ENCODE peak calls at places on chromosomes 5 and 9, in eight cellular contexts. One of them, this sample, is unnamed.

GRCh38 chr9:134198771-134199170 is 34.4 kb upstream of the RNU6ATAC start:
- DNase-seq in prostate gland: no peak
- DNase-seq in suprapubic skin: no peak
- DNase-seq in GM12891: no peak
- DNase-seq in transverse colon: no peak
- DNase-seq in HepG2: no peak
- DNase-seq in HCT116: no peak
- DNase-seq in vagina: no peak
- DNase-seq in this sample: no peak

GRCh38 chr5:134873494-134873893 is 677 bp upstream of the TXNDC15 start:
- DNase-seq in prostate gland: no peak
- DNase-seq in suprapubic skin: no peak
- DNase-seq in GM12891: no peak
- DNase-seq in transverse colon: no peak
- DNase-seq in HepG2: no peak
- DNase-seq in HCT116: no peak
- DNase-seq in vagina: no peak
- DNase-seq in this sample: no peak

GRCh38 chr9:75239176-75239575 is 150.9 kb downstream of the OSTF1 start:
- DNase-seq in prostate gland: no peak
- DNase-seq in suprapubic skin: no peak
- DNase-seq in GM12891: no peak
- DNase-seq in transverse colon: no peak
- DNase-seq in HepG2: peak
- DNase-seq in HCT116: no peak
- DNase-seq in vagina: no peak
- DNase-seq in this sample: no peak

GRCh38 chr5:32842798-32843531 is 131.8 kb downstream of the NPR3 start:
- DNase-seq in prostate gland: peak
- DNase-seq in suprapubic skin: no peak
- DNase-seq in GM12891: no peak
- DNase-seq in transverse colon: peak
- DNase-seq in HepG2: no peak
- DNase-seq in HCT116: no peak
- DNase-seq in vagina: no peak
- DNase-seq in this sample: no peak

GRCh38 chr9:5052858-5053257 is 67.8 kb downstream of the JAK2 start:
- DNase-seq in prostate gland: no peak
- DNase-seq in suprapubic skin: no peak
- DNase-seq in GM12891: no peak
- DNase-seq in transverse colon: no peak
- DNase-seq in HepG2: no peak
- DNase-seq in HCT116: no peak
- DNase-seq in vagina: no peak
- DNase-seq in this sample: no peak

GRCh38 chr9:114287001-114287762 is 35.7 kb upstream of the ORM1 start:
- DNase-seq in prostate gland: no peak
- DNase-seq in suprapubic skin: peak
- DNase-seq in GM12891: no peak
- DNase-seq in transverse colon: no peak
- DNase-seq in HepG2: no peak
- DNase-seq in HCT116: no peak
- DNase-seq in vagina: peak
- DNase-seq in this sample: no peak

GRCh38 chr5:127652952-127653611 is 4.2 kb downstream of the CTXN3 start:
- DNase-seq in prostate gland: no peak
- DNase-seq in suprapubic skin: no peak
- DNase-seq in GM12891: no peak
- DNase-seq in transverse colon: no peak
- DNase-seq in HepG2: no peak
- DNase-seq in HCT116: no peak
- DNase-seq in vagina: no peak
- DNase-seq in this sample: no peak

GRCh38 chr9:4796988-4797956 is 4.5 kb downstream of the RCL1 start:
- DNase-seq in prostate gland: no peak
- DNase-seq in suprapubic skin: no peak
- DNase-seq in GM12891: no peak
- DNase-seq in transverse colon: no peak
- DNase-seq in HepG2: peak
- DNase-seq in HCT116: peak
- DNase-seq in vagina: no peak
- DNase-seq in this sample: no peak

GRCh38 chr9:38227061-38227540 is 158.1 kb upstream of the SHB start:
- DNase-seq in prostate gland: peak
- DNase-seq in suprapubic skin: no peak
- DNase-seq in GM12891: peak
- DNase-seq in transverse colon: peak
- DNase-seq in HepG2: peak
- DNase-seq in HCT116: no peak
- DNase-seq in vagina: peak
- DNase-seq in this sample: no peak

GRCh38 chr5:157748740-157749461 is 5.4 kb downstream of the LSM11 start:
- DNase-seq in prostate gland: no peak
- DNase-seq in suprapubic skin: no peak
- DNase-seq in GM12891: no peak
- DNase-seq in transverse colon: no peak
- DNase-seq in HepG2: no peak
- DNase-seq in HCT116: no peak
- DNase-seq in vagina: no peak
- DNase-seq in this sample: no peak

GRCh38 chr5:167934561-167934971 is 356.9 kb upstream of the WWC1 start:
- DNase-seq in prostate gland: no peak
- DNase-seq in suprapubic skin: no peak
- DNase-seq in GM12891: no peak
- DNase-seq in transverse colon: peak
- DNase-seq in HepG2: no peak
- DNase-seq in HCT116: no peak
- DNase-seq in vagina: no peak
- DNase-seq in this sample: no peak

GRCh38 chr5:158519433-158520025 is 580.2 kb downstream of the EBF1 start:
- DNase-seq in prostate gland: no peak
- DNase-seq in suprapubic skin: no peak
- DNase-seq in GM12891: no peak
- DNase-seq in transverse colon: no peak
- DNase-seq in HepG2: peak
- DNase-seq in HCT116: no peak
- DNase-seq in vagina: no peak
- DNase-seq in this sample: no peak

GRCh38 chr5:44663991-44664710 is 144.6 kb upstream of the MRPS30 start:
- DNase-seq in prostate gland: no peak
- DNase-seq in suprapubic skin: no peak
- DNase-seq in GM12891: no peak
- DNase-seq in transverse colon: no peak
- DNase-seq in HepG2: no peak
- DNase-seq in HCT116: no peak
- DNase-seq in vagina: no peak
- DNase-seq in this sample: no peak

GRCh38 chr9:128008171-128008570 is 27.4 kb upstream of the EEIG1 start:
- DNase-seq in prostate gland: no peak
- DNase-seq in suprapubic skin: no peak
- DNase-seq in GM12891: no peak
- DNase-seq in transverse colon: no peak
- DNase-seq in HepG2: no peak
- DNase-seq in HCT116: no peak
- DNase-seq in vagina: no peak
- DNase-seq in this sample: no peak

GRCh38 chr9:20125721-20126120 is 336.9 kb upstream of the SLC24A2 start:
- DNase-seq in prostate gland: no peak
- DNase-seq in suprapubic skin: no peak
- DNase-seq in GM12891: no peak
- DNase-seq in transverse colon: no peak
- DNase-seq in HepG2: no peak
- DNase-seq in HCT116: no peak
- DNase-seq in vagina: no peak
- DNase-seq in this sample: no peak

GRCh38 chr9:72384710-72385475 is 19.9 kb upstream of the ZFAND5 start:
- DNase-seq in prostate gland: no peak
- DNase-seq in suprapubic skin: no peak
- DNase-seq in GM12891: no peak
- DNase-seq in transverse colon: no peak
- DNase-seq in HepG2: no peak
- DNase-seq in HCT116: no peak
- DNase-seq in vagina: no peak
- DNase-seq in this sample: no peak

GRCh38 chr5:2754621-2755370 is 3.3 kb upstream of the IRX2 start:
- DNase-seq in prostate gland: peak
- DNase-seq in suprapubic skin: no peak
- DNase-seq in GM12891: no peak
- DNase-seq in transverse colon: no peak
- DNase-seq in HepG2: no peak
- DNase-seq in HCT116: no peak
- DNase-seq in vagina: peak
- DNase-seq in this sample: no peak

DNA sequence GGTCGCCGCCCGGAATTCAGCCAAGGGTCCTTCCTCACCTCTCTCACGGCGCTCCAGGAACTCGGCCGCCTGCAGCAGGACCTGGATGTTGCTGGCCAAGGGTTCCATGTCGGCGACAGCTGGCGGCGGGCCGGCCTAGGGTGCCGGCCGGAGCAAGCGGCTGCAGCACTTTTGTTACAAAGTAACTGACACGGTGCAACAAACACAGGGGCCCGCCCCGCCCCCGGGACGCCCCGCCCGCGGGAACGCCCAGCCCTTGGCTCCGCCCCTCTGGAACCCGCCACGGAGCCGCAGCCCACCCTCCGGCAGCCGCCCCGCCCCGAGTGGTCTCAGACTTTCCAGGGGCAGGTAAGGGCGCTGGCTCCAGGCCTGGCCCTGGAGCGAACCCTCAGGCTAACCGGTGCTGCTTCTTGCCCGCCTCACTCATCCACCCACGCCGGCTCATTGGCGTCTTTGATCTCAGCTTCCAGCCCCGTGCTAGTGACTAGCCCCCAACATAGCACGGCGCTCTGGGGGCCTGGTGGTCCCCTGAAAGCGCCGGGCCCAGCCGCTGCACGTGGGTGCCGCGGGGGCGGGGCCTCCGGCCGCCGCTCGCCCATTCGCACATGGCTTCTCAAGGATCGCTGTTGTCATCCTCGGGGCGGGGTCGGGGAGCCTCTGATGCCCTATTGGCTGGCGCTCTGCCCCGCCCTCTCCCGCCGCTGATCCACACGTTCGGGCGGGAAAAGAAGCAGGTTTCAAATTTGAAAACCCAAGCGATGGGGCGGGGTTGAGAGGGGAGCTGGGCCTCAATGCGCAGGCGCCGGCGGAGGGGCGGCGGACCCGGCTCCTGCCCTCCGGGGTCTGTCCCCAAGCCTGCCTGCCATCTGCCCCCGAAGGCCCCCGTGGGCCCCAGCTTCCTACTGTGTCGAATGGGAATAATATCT is at the start of gene MXD3:
- DNase-seq in prostate gland: peak
- DNase-seq in suprapubic skin: peak
- DNase-seq in GM12891: peak
- DNase-seq in transverse colon: peak
- DNase-seq in HepG2: peak
- DNase-seq in HCT116: peak
- DNase-seq in vagina: no peak
- DNase-seq in this sample: peak
- TF ChIP-seq POLR2A in prostate gland: no peak
- TF ChIP-seq POLR2A in suprapubic skin: no peak
- TF ChIP-seq POLR2A in GM12891: peak
- TF ChIP-seq POLR2A in transverse colon: no peak
- TF ChIP-seq POLR2A in HepG2: peak
- TF ChIP-seq POLR2A in HCT116: no peak
- TF ChIP-seq POLR2A in vagina: no peak
- TF ChIP-seq POLR2A in this sample: peak

DNA sequence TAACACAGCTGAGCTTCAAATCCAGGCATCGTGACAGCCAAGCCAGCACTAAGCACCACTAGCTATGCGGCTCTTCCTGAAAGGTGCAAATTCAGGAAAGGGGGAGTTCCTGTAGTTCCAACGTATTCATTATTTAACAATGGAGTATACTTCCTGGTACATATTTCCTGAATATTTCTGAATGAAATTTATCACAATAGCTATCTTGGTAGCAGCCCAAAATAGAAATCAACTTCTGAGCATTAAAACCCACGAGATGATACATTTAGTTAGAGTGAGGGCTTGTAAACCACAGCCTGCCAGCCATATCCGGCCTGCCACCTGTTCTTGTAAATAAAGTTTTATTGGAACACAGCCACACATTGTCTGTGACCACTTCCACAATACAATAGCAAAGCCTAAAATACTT is 109.7 kb upstream of the RETREG1 start:
- DNase-seq in prostate gland: no peak
- DNase-seq in suprapubic skin: no peak
- DNase-seq in GM12891: no peak
- DNase-seq in transverse colon: no peak
- DNase-seq in HepG2: no peak
- DNase-seq in HCT116: no peak
- DNase-seq in vagina: no peak
- DNase-seq in this sample: no peak
- TF ChIP-seq POLR2AphosphoS5 in prostate gland: no peak
- TF ChIP-seq POLR2AphosphoS5 in suprapubic skin: no peak
- TF ChIP-seq POLR2AphosphoS5 in GM12891: no peak
- TF ChIP-seq POLR2AphosphoS5 in transverse colon: no peak
- TF ChIP-seq POLR2AphosphoS5 in HepG2: no peak
- TF ChIP-seq POLR2AphosphoS5 in HCT116: no peak
- TF ChIP-seq POLR2AphosphoS5 in vagina: no peak
- TF ChIP-seq POLR2AphosphoS5 in this sample: no peak

GRCh38 chr5:179023528-179024189 is at the start of gene ZNF879:
- DNase-seq in prostate gland: peak
- DNase-seq in suprapubic skin: peak
- DNase-seq in GM12891: peak
- DNase-seq in transverse colon: peak
- DNase-seq in HepG2: peak
- DNase-seq in HCT116: no peak
- DNase-seq in vagina: peak
- DNase-seq in this sample: no peak
- TF ChIP-seq POLR2A in prostate gland: peak
- TF ChIP-seq POLR2A in suprapubic skin: no peak
- TF ChIP-seq POLR2A in GM12891: no peak
- TF ChIP-seq POLR2A in transverse colon: no peak
- TF ChIP-seq POLR2A in HepG2: peak
- TF ChIP-seq POLR2A in HCT116: no peak
- TF ChIP-seq POLR2A in vagina: no peak
- TF ChIP-seq POLR2A in this sample: no peak

GRCh38 chr5:50967388-50968039 is 301.1 kb downstream of the PARP8 start:
- DNase-seq in prostate gland: peak
- DNase-seq in suprapubic skin: no peak
- DNase-seq in GM12891: no peak
- DNase-seq in transverse colon: no peak
- DNase-seq in HepG2: no peak
- DNase-seq in HCT116: no peak
- DNase-seq in vagina: no peak
- DNase-seq in this sample: no peak

GRCh38 chr5:50962934-50963646 is 296.7 kb downstream of the PARP8 start:
- DNase-seq in prostate gland: peak
- DNase-seq in suprapubic skin: peak
- DNase-seq in GM12891: peak
- DNase-seq in transverse colon: peak
- DNase-seq in HepG2: peak
- DNase-seq in HCT116: peak
- DNase-seq in vagina: peak
- DNase-seq in this sample: peak

GRCh38 chr5:50966986-50967385 is 300.5 kb downstream of the PARP8 start:
- DNase-seq in prostate gland: no peak
- DNase-seq in suprapubic skin: no peak
- DNase-seq in GM12891: no peak
- DNase-seq in transverse colon: no peak
- DNase-seq in HepG2: no peak
- DNase-seq in HCT116: no peak
- DNase-seq in vagina: no peak
- DNase-seq in this sample: no peak

GRCh38 chr5:50965621-50966362 is 299.4 kb downstream of the PARP8 start:
- DNase-seq in prostate gland: no peak
- DNase-seq in suprapubic skin: no peak
- DNase-seq in GM12891: no peak
- DNase-seq in transverse colon: no peak
- DNase-seq in HepG2: no peak
- DNase-seq in HCT116: no peak
- DNase-seq in vagina: no peak
- DNase-seq in this sample: no peak

GRCh38 chr5:50963647-50964584 is 297.5 kb downstream of the PARP8 start:
- DNase-seq in prostate gland: no peak
- DNase-seq in suprapubic skin: no peak
- DNase-seq in GM12891: no peak
- DNase-seq in transverse colon: no peak
- DNase-seq in HepG2: no peak
- DNase-seq in HCT116: no peak
- DNase-seq in vagina: peak
- DNase-seq in this sample: no peak
- TF ChIP-seq POLR2AphosphoS5 in prostate gland: no peak
- TF ChIP-seq POLR2AphosphoS5 in suprapubic skin: no peak
- TF ChIP-seq POLR2AphosphoS5 in GM12891: no peak
- TF ChIP-seq POLR2AphosphoS5 in transverse colon: no peak
- TF ChIP-seq POLR2AphosphoS5 in HepG2: no peak
- TF ChIP-seq POLR2AphosphoS5 in HCT116: no peak
- TF ChIP-seq POLR2AphosphoS5 in vagina: no peak
- TF ChIP-seq POLR2AphosphoS5 in this sample: no peak